ENCODE peak calls at places on chromosomes 5 and 9, in ten cellular contexts. T is neuronal stem cell; J is neural progenitor cell; F is fibroblast of lung; Q is Peyer's patch; P is adipocyte; O is body of pancreas; I is iPS DF 6.9; Z is CD8-positive, alpha-beta memory T cell; V is right atrium auricular region. H is an unnamed sample.

GRCh38 chr9:131739192-131739961 is 499 bp downstream of the RAPGEF1 start:
- DNase-seq in T (peak; percentile 14), J (peak; percentile 68), F (peak; percentile 28), Q (peak; percentile 67), P (peak; percentile 72), O (peak; percentile 53), I (no peak), Z (peak; percentile 39), V (no peak), H (peak; percentile 36)

GRCh38 chr5:131959906-131960305 is 14.4 kb upstream of the MEIKIN start:
- DNase-seq in T (no peak), J (no peak), F (no peak), Q (no peak), P (no peak), O (no peak), I (no peak), Z (no peak), V (no peak), H (no peak)

GRCh38 chr9:84519486-84519885 is 150.0 kb upstream of the NTRK2 start:
- DNase-seq in T (no peak), J (no peak), F (no peak), Q (no peak), P (no peak), O (no peak), I (no peak), Z (no peak), V (no peak), H (no peak)

GRCh38 chr5:98997000-98997399 is 68.2 kb upstream of the CHD1 start:
- DNase-seq in T (no peak), J (no peak), F (peak; percentile 54), Q (no peak), P (no peak), O (no peak), I (no peak), Z (no peak), V (no peak), H (peak; percentile 88)

GRCh38 chr9:107707915-107708441 is 218.4 kb upstream of the KLF4 start:
- DNase-seq in T (no peak), J (no peak), F (peak; percentile 60), Q (no peak), P (no peak), O (no peak), I (no peak), Z (no peak), V (no peak), H (no peak)

GRCh38 chr9:18791074-18791473 is 241.9 kb downstream of the SAXO1 start:
- DNase-seq in T (peak; percentile 42), J (peak; percentile 81), F (no peak), Q (no peak), P (no peak), O (no peak), I (peak; percentile 45), Z (no peak), V (no peak), H (peak; percentile 32)

GRCh38 chr5:21792736-21793135 is 1060.4 kb downstream of the CDH12 start:
- DNase-seq in T (no peak), J (no peak), F (peak; percentile 21), Q (no peak), P (no peak), O (no peak), I (no peak), Z (no peak), V (no peak), H (no peak)

GRCh38 chr5:53930457-53930856 is 370.0 kb downstream of the NDUFS4 start:
- DNase-seq in T (no peak), J (no peak), F (peak; percentile 49), Q (no peak), P (no peak), O (no peak), I (no peak), Z (no peak), V (no peak), H (no peak)

GRCh38 chr9:2679011-2679410 is 38.3 kb upstream of the KCNV2 start:
- DNase-seq in T (no peak), J (no peak), F (no peak), Q (no peak), P (no peak), O (no peak), I (no peak), Z (no peak), V (no peak), H (no peak)

GRCh38 chr9:14417230-14417629 is 103.3 kb upstream of the NFIB start:
- DNase-seq in T (no peak), J (no peak), F (peak; percentile 62), Q (no peak), P (no peak), O (no peak), I (no peak), Z (no peak), V (no peak), H (no peak)

GRCh38 chr5:72064801-72065570 is 42.3 kb upstream of the MAP1B start:
- DNase-seq in T (no peak), J (peak; percentile 31), F (no peak), Q (no peak), P (no peak), O (no peak), I (no peak), Z (no peak), V (no peak), H (no peak)

GRCh38 chr5:72065751-72066255 is 41.5 kb upstream of the MAP1B start:
- DNase-seq in T (peak; percentile 77), J (peak; percentile 88), F (peak; percentile 66), Q (no peak), P (peak; percentile 69), O (no peak), I (no peak), Z (no peak), V (no peak), H (no peak)

GRCh38 chr5:72066658-72067057 is 40.6 kb upstream of the MAP1B start:
- DNase-seq in T (no peak), J (no peak), F (peak; percentile 97), Q (no peak), P (peak; percentile 94), O (no peak), I (no peak), Z (no peak), V (no peak), H (peak; percentile 7)

GRCh38 chr5:72070519-72070918 is 36.8 kb upstream of the MAP1B start:
- DNase-seq in T (no peak), J (no peak), F (no peak), Q (no peak), P (no peak), O (no peak), I (no peak), Z (no peak), V (no peak), H (no peak)

GRCh38 chr5:72067682-72068470 is 39.4 kb upstream of the MAP1B start:
- DNase-seq in T (no peak), J (no peak), F (peak; percentile 96), Q (no peak), P (peak; percentile 90), O (no peak), I (no peak), Z (no peak), V (no peak), H (peak; percentile 33)
- H3K4me3 ChIP-seq in T (no peak overlapping the region), J (no peak overlapping the region), F (no peak overlapping the region), Q (no peak overlapping the region), P (peak overlapping the region; percentile 50), O (no peak overlapping the region), I (no peak overlapping the region), Z (no peak overlapping the region), V (no peak overlapping the region), H (no peak overlapping the region)

GRCh38 chr5:178437296-178438075 is 152.7 kb downstream of the COL23A1 start:
- DNase-seq in T (no peak), J (no peak), F (no peak), Q (no peak), P (no peak), O (no peak), I (no peak), Z (no peak), V (no peak), H (no peak)

GRCh38 chr5:178434851-178435250 is 155.3 kb downstream of the COL23A1 start:
- DNase-seq in T (no peak), J (peak; percentile 42), F (no peak), Q (no peak), P (no peak), O (no peak), I (no peak), Z (no peak), V (peak; percentile 58), H (peak; percentile 64)

GRCh38 chr5:178434016-178434761 is 156.0 kb downstream of the COL23A1 start:
- DNase-seq in T (no peak), J (no peak), F (no peak), Q (peak; percentile 34), P (no peak), O (no peak), I (no peak), Z (no peak), V (peak; percentile 48), H (no peak)

GRCh38 chr5:178435321-178436238 is 154.6 kb downstream of the COL23A1 start:
- DNase-seq in T (no peak), J (no peak), F (no peak), Q (no peak), P (no peak), O (no peak), I (no peak), Z (no peak), V (peak; percentile 54), H (no peak)

GRCh38 chr5:178436326-178436940 is 153.8 kb downstream of the COL23A1 start:
- DNase-seq in T (no peak), J (no peak), F (no peak), Q (no peak), P (no peak), O (no peak), I (no peak), Z (no peak), V (no peak), H (no peak)
- H3K9me3 ChIP-seq in T (no peaks in the 10 kb centered on the region), J (no peaks in the 10 kb centered on the region), F (no peaks in the 10 kb centered on the region), Q (no peaks in the 10 kb centered on the region), P (peaks cover 2% of the 10 kb centered on the region), O (no peaks in the 10 kb centered on the region), I (no peaks in the 10 kb centered on the region), Z (no peaks in the 10 kb centered on the region), V (no peaks in the 10 kb centered on the region), H (no peaks in the 10 kb centered on the region)

GRCh38 chr5:6309949-6310348 is 68.4 kb downstream of the MED10 start:
- DNase-seq in T (no peak), J (no peak), F (no peak), Q (no peak), P (no peak), O (no peak), I (no peak), Z (no peak), V (no peak), H (no peak)
- H3K27me3 ChIP-seq in T (no peaks in the 10 kb centered on the region), J (peaks cover 57% of the 10 kb centered on the region), F (no peaks in the 10 kb centered on the region), Q (no peaks in the 10 kb centered on the region), P (no peaks in the 10 kb centered on the region), O (no peaks in the 10 kb centered on the region), I (peaks cover 8% of the 10 kb centered on the region), Z (no peaks in the 10 kb centered on the region), V (no peaks in the 10 kb centered on the region), H (no peaks in the 10 kb centered on the region)

GRCh38 chr9:88775037-88775471 is 216.2 kb upstream of the S1PR3 start:
- DNase-seq in T (no peak), J (no peak), F (peak; percentile 99), Q (peak; percentile 51), P (peak; percentile 94), O (no peak), I (no peak), Z (no peak), V (peak; percentile 79), H (peak; percentile 90)
- H3K4me3 ChIP-seq in T (no peak overlapping the region), J (no peak overlapping the region), F (no peak overlapping the region), Q (no peak overlapping the region), P (no peak overlapping the region), O (no peak overlapping the region), I (no peak overlapping the region), Z (no peak overlapping the region), V (no peak overlapping the region), H (no peak overlapping the region)

GRCh38 chr5:113680534-113680933 is 167.0 kb downstream of the YTHDC2 start:
- DNase-seq in T (no peak), J (no peak), F (peak; percentile 5), Q (no peak), P (no peak), O (no peak), I (no peak), Z (no peak), V (no peak), H (no peak)
- H3K9me3 ChIP-seq in T (no peaks in the 10 kb centered on the region), J (no peaks in the 10 kb centered on the region), F (no peaks in the 10 kb centered on the region), Q (no peaks in the 10 kb centered on the region), P (no peaks in the 10 kb centered on the region), O (no peaks in the 10 kb centered on the region), I (no peaks in the 10 kb centered on the region), Z (no peaks in the 10 kb centered on the region), V (no peaks in the 10 kb centered on the region), H (no peaks in the 10 kb centered on the region)

H was measured in MG63.